ENCODE peak calls at places on chromosomes 3 and 15, in ten cellular contexts. I is uterus; C is Kasumi-1; W is activated T-cell treated with anti-CD3 and anti-CD28 coated beads, Interleukin-2, amount 50 U/mL, for 24 hours; L is NCI-H1105; J is H4; N is stimulated activated CD8-positive, alpha-beta memory T cell treated with anti-CD3 and anti-CD28 coated beads, Interleukin-15, amount 100 ng/mL, for 4 hours; V is aorta; R is NCI-H510A treated with DMSO at 0.1 percent for 48 hours; H is T-cell. P is an unnamed sample.

GRCh38 chr15:66865622-66866611 is 163.9 kb downstream of the SMAD6 start:
- DNase-seq in I (no peak), C (peak; percentile 89), L (no peak), H (no peak), J (no peak), R (no peak), N (no peak), V (peak; percentile 75), W (no peak), P (no peak)

GRCh38 chr3:33096103-33096868 is 660 bp downstream of the GLB1 start:
- DNase-seq in C (peak; percentile 66), H (peak; percentile 19), L (no peak), N (no peak), J (no peak), I (peak; percentile 37), R (peak; percentile 42), V (peak; percentile 79), W (peak; percentile 76), P (peak; percentile 8)

GRCh38 chr3:195154793-195155535 is 116.0 kb downstream of the XXYLT1 start:
- DNase-seq in C (peak; percentile 96), W (no peak), H (no peak), V (peak; percentile 82), J (peak; percentile 90), I (peak; percentile 93), R (peak; percentile 56), N (no peak), L (peak; percentile 97), P (no peak)

GRCh38 chr15:43509923-43510229 is 7.5 kb upstream of the MAP1A start:
- DNase-seq in H (no peak), W (no peak), R (no peak), J (no peak), V (no peak), C (no peak), I (no peak), N (no peak), L (no peak), P (no peak)

GRCh38 chr15:57044072-57044702 is 125.7 kb downstream of the TCF12 start:
- DNase-seq in N (no peak), V (no peak), J (no peak), C (no peak), H (no peak), W (no peak), L (no peak), R (no peak), I (no peak), P (no peak)

GRCh38 chr15:89352476-89352875 is 17.9 kb upstream of the POLG start:
- DNase-seq in I (no peak), R (no peak), V (no peak), L (no peak), H (no peak), N (no peak), C (no peak), W (no peak), J (no peak), P (no peak)

GRCh38 chr3:8503871-8504610 is 2.4 kb downstream of the LMCD1 start:
- DNase-seq in L (no peak), I (no peak), J (peak; percentile 41), R (no peak), V (no peak), H (no peak), C (no peak), W (no peak), N (no peak), P (no peak)

GRCh38 chr3:88005066-88005465 is 53.7 kb downstream of the CGGBP1 start:
- DNase-seq in L (no peak), J (peak; percentile 21), N (no peak), H (no peak), W (no peak), V (no peak), R (peak; percentile 4), C (peak; percentile 62), I (no peak), P (no peak)

GRCh38 chr3:132311860-132312259 is 5.3 kb upstream of the ACP3 start:
- DNase-seq in H (no peak), C (no peak), N (no peak), R (no peak), J (no peak), I (no peak), L (no peak), W (no peak), V (no peak), P (no peak)

GRCh38 chr3:106589306-106589942 is 720.6 kb upstream of the CBLB start:
- DNase-seq in R (no peak), V (no peak), L (no peak), N (no peak), W (no peak), I (no peak), C (no peak), H (no peak), J (no peak), P (no peak)

GRCh38 chr15:76176059-76176458 is 116.3 kb downstream of the TMEM266 start:
- DNase-seq in I (no peak), J (no peak), R (no peak), C (no peak), V (no peak), L (no peak), H (no peak), N (no peak), W (no peak), P (no peak)

GRCh38 chr15:97995881-97996603 is 35.5 kb downstream of the ARRDC4 start:
- DNase-seq in L (no peak), I (peak; percentile 23), N (no peak), H (no peak), J (no peak), C (peak; percentile 24), V (no peak), R (no peak), W (no peak), P (no peak)

GRCh38 chr15:61796056-61796455 is 264.2 kb downstream of the VPS13C start:
- DNase-seq in H (no peak), R (no peak), I (no peak), L (no peak), W (no peak), V (no peak), N (no peak), J (no peak), C (no peak), P (no peak)

GRCh38 chr15:28901587-28901980 is 15.8 kb downstream of the APBA2 start:
- DNase-seq in N (no peak), V (no peak), C (no peak), I (no peak), R (no peak), W (no peak), L (no peak), H (no peak), J (no peak), P (no peak)

GRCh38 chr3:132595036-132595435 is 2.0 kb upstream of the ACKR4 start:
- DNase-seq in L (no peak), R (no peak), H (no peak), N (no peak), V (no peak), C (peak; percentile 36), W (no peak), I (no peak), J (no peak), P (no peak)

GRCh38 chr3:31959951-31960792 is 20.9 kb downstream of the OSBPL10 start:
- DNase-seq in V (no peak), W (no peak), C (no peak), N (no peak), R (no peak), L (no peak), I (no peak), J (no peak), H (no peak), P (no peak)

GRCh38 chr3:141280086-141280485 is 48.5 kb downstream of the PXYLP1 start:
- DNase-seq in C (no peak), H (no peak), I (peak; percentile 54), W (no peak), N (no peak), R (no peak), V (peak; percentile 65), L (no peak), J (no peak), P (no peak)

GRCh38 chr3:149421764-149422163 is 44.3 kb upstream of the TM4SF1 start:
- DNase-seq in V (no peak), R (no peak), I (no peak), L (no peak), C (no peak), W (no peak), J (no peak), N (no peak), H (no peak), P (no peak)

GRCh38 chr15:41798607-41799487 is 24.6 kb downstream of the MAPKBP1 start:
- DNase-seq in L (no peak), C (no peak), J (no peak), R (no peak), I (no peak), N (no peak), H (no peak), W (no peak), V (no peak), P (no peak)

GRCh38 chr3:124860599-124860998 is 26.6 kb downstream of the ITGB5 start:
- DNase-seq in J (peak; percentile 97), H (no peak), R (no peak), L (no peak), W (no peak), I (peak; percentile 88), N (no peak), C (no peak), V (peak; percentile 88), P (no peak)

GRCh38 chr3:119647177-119647576 is 13.2 kb downstream of the POPDC2 start:
- DNase-seq in J (no peak), I (peak; percentile 51), N (no peak), W (no peak), C (no peak), L (no peak), H (no peak), V (no peak), R (no peak), P (no peak)

GRCh38 chr3:196988241-196989029 is 19.8 kb upstream of the PIGZ start:
- DNase-seq in N (no peak), J (no peak), V (no peak), W (peak; percentile 17), I (no peak), H (no peak), R (peak; percentile 32), C (peak; percentile 15), L (no peak), P (no peak)

GRCh38 chr15:100005013-100005412 is 271.8 kb upstream of the LYSMD4 start:
- DNase-seq in N (no peak), W (no peak), I (no peak), L (no peak), J (no peak), H (no peak), R (no peak), V (no peak), C (no peak), P (no peak)

GRCh38 chr15:39625856-39626255 is 45.0 kb downstream of the THBS1 start:
- DNase-seq in C (no peak), N (no peak), J (no peak), H (no peak), V (no peak), W (no peak), L (no peak), R (no peak), I (no peak), P (no peak)

GRCh38 chr3:81161851-81162250 is 599.6 kb downstream of the GBE1 start:
- DNase-seq in C (no peak), I (no peak), R (no peak), N (no peak), W (no peak), H (no peak), L (peak; percentile 3), V (no peak), J (no peak), P (no peak)

GRCh38 chr3:183698318-183698731 is 728 bp downstream of the YEATS2 start:
- DNase-seq in N (no peak), V (no peak), H (no peak), C (peak; percentile 12), W (no peak), I (peak; percentile 24), J (no peak), R (peak; percentile 47), L (no peak), P (no peak)

GRCh38 chr3:125300416-125300815 is 74.7 kb downstream of the ZNF148 start:
- DNase-seq in I (no peak), C (no peak), L (no peak), N (no peak), V (no peak), J (no peak), R (no peak), H (no peak), W (no peak), P (no peak)

GRCh38 chr3:188584162-188584529 is 430.2 kb downstream of the LPP start:
- DNase-seq in I (no peak), L (no peak), W (no peak), N (peak; percentile 15), C (no peak), H (no peak), J (peak; percentile 61), R (no peak), V (no peak), P (no peak)

P was measured in SHP77.